ENCODE peak calls at places on chromosomes 5 and 9, in eight cellular contexts. Y is endothelial cell of umbilical vein; J is nucleus accumbens; W is ecto neural progenitor cell; A is stimulated activated CD8-positive, alpha-beta memory T cell treated with anti-CD3 and anti-CD28 coated beads, Interleukin-15, amount 100 ng/mL, for 24 hours; X is T-helper 17 cell; T is transverse colon; S is NCI-H2081. H is an unnamed sample.
A peak's percentile ranks its signal among the peaks of the same experiment; 100 is the strongest.

GRCh38 chr9:91033802-91034201 is 232.2 kb downstream of the SYK start:
- DNase-seq in Y (no peak), J (no peak), W (peak; percentile 48), A (peak; percentile 54), X (peak; percentile 42), T (peak; percentile 50), S (no peak), H (peak; percentile 21)

GRCh38 chr9:77793909-77794308 is 145.8 kb upstream of the GNA14 start:
- DNase-seq in Y (peak; percentile 74), J (no peak), W (no peak), A (no peak), X (no peak), T (no peak), S (peak; percentile 53), H (no peak)

GRCh38 chr9:27534131-27534530 is 4.5 kb upstream of the MOB3B start:
- DNase-seq in Y (no peak), J (no peak), W (no peak), A (no peak), X (no peak), T (no peak), S (peak; percentile 15), H (no peak)

GRCh38 chr9:13911473-13911872 is 402.5 kb downstream of the NFIB start:
- DNase-seq in Y (peak; percentile 15), J (no peak), W (no peak), A (no peak), X (no peak), T (no peak), S (no peak), H (no peak)

GRCh38 chr5:178672635-178673034 is 45.8 kb upstream of the CLK4 start:
- DNase-seq in Y (no peak), J (no peak), W (no peak), A (no peak), X (no peak), T (no peak), S (no peak), H (no peak)

GRCh38 chr9:4494806-4495205 is 4.5 kb downstream of the SLC1A1 start:
- DNase-seq in Y (no peak), J (no peak), W (no peak), A (no peak), X (no peak), T (no peak), S (no peak), H (no peak)

GRCh38 chr5:170305016-170305645 is 7.6 kb upstream of the LCP2 start:
- DNase-seq in Y (no peak), J (no peak), W (no peak), A (no peak), X (no peak), T (no peak), S (no peak), H (no peak)

GRCh38 chr5:74198156-74198555 is 442.4 kb downstream of the ENC1 start:
- DNase-seq in Y (no peak), J (no peak), W (no peak), A (no peak), X (no peak), T (no peak), S (no peak), H (no peak)

GRCh38 chr5:37211661-37212060 is 37.5 kb downstream of the CPLANE1 start:
- DNase-seq in Y (no peak), J (no peak), W (no peak), A (no peak), X (no peak), T (no peak), S (no peak), H (no peak)

GRCh38 chr5:17238521-17239041 is 21.1 kb downstream of the BASP1 start:
- DNase-seq in Y (peak; percentile 72), J (no peak), W (no peak), A (no peak), X (no peak), T (no peak), S (no peak), H (no peak)

GRCh38 chr5:6087576-6087975 is 290.8 kb downstream of the MED10 start:
- DNase-seq in Y (no peak), J (no peak), W (no peak), A (no peak), X (no peak), T (no peak), S (peak; percentile 22), H (no peak)

GRCh38 chr9:76677481-76678055 is 86.7 kb upstream of the PCA3 start:
- DNase-seq in Y (peak; percentile 95), J (no peak), W (no peak), A (no peak), X (no peak), T (no peak), S (peak; percentile 47), H (no peak)

GRCh38 chr5:148408092-148408491 is 24.3 kb downstream of the FBXO38 start:
- DNase-seq in Y (no peak), J (no peak), W (no peak), A (no peak), X (no peak), T (no peak), S (no peak), H (no peak)